ENCODE peak calls at places on chromosomes 13 and 19, in four cellular contexts. One of them, this sample, is unnamed.

GRCh38 chr19:5826531-5827341 is 12.8 kb downstream of the FUT6 start:
- DNase-seq in mucosa of descending colon: peak; percentile 85
- DNase-seq in cardiac muscle cell: peak; percentile 90
- DNase-seq in testis: peak; percentile 40
- DNase-seq in this sample: no peak

GRCh38 chr19:44726465-44726864 is 22.0 kb upstream of the BCL3 start:
- DNase-seq in mucosa of descending colon: no peak
- DNase-seq in testis: no peak
- DNase-seq in cardiac muscle cell: no peak
- DNase-seq in this sample: no peak

GRCh38 chr19:40862785-40863184 is 12.5 kb upstream of the CYP2A6 start:
- DNase-seq in cardiac muscle cell: no peak
- DNase-seq in mucosa of descending colon: no peak
- DNase-seq in testis: no peak
- DNase-seq in this sample: no peak

GRCh38 chr13:105518086-105518485 is 1017.4 kb downstream of the EFNB2 start:
- DNase-seq in cardiac muscle cell: no peak
- DNase-seq in mucosa of descending colon: no peak
- DNase-seq in testis: no peak
- DNase-seq in this sample: no peak

GRCh38 chr13:48580185-48580803 is 47.4 kb upstream of the RCBTB2 start:
- DNase-seq in cardiac muscle cell: peak; percentile 75
- DNase-seq in testis: peak; percentile 91
- DNase-seq in mucosa of descending colon: peak; percentile 97
- DNase-seq in this sample: peak; percentile 62

GRCh38 chr19:18469245-18470107 is 31.5 kb upstream of the ISYNA1 start:
- DNase-seq in cardiac muscle cell: peak; percentile 70
- DNase-seq in testis: peak; percentile 73
- DNase-seq in mucosa of descending colon: peak; percentile 82
- DNase-seq in this sample: peak; percentile 60

GRCh38 chr13:36530050-36530789 is 97.9 kb downstream of the CCNA1 start:
- DNase-seq in testis: peak; percentile 16
- DNase-seq in mucosa of descending colon: no peak
- DNase-seq in cardiac muscle cell: no peak
- DNase-seq in this sample: no peak

GRCh38 chr13:97275265-97275664 is 53.1 kb downstream of the MBNL2 start:
- DNase-seq in testis: no peak
- DNase-seq in mucosa of descending colon: no peak
- DNase-seq in cardiac muscle cell: no peak
- DNase-seq in this sample: no peak

GRCh38 chr19:15780595-15781418 is 6.7 kb upstream of the OR10H5 start:
- DNase-seq in testis: peak; percentile 38
- DNase-seq in mucosa of descending colon: peak; percentile 65
- DNase-seq in cardiac muscle cell: no peak
- DNase-seq in this sample: no peak

GRCh38 chr19:17829855-17830566 is 8.7 kb upstream of the INSL3 start:
- DNase-seq in testis: peak; percentile 61
- DNase-seq in mucosa of descending colon: peak; percentile 48
- DNase-seq in cardiac muscle cell: peak; percentile 69
- DNase-seq in this sample: no peak

GRCh38 chr13:47397739-47398138 is 500.9 kb upstream of the HTR2A start:
- DNase-seq in cardiac muscle cell: no peak
- DNase-seq in testis: no peak
- DNase-seq in mucosa of descending colon: no peak
- DNase-seq in this sample: no peak

GRCh38 chr19:17296278-17296677 is 6.9 kb downstream of the ABHD8 start:
- DNase-seq in cardiac muscle cell: no peak
- DNase-seq in mucosa of descending colon: no peak
- DNase-seq in testis: no peak
- DNase-seq in this sample: no peak

GRCh38 chr13:114096031-114096485 is 36.4 kb downstream of the RASA3 start:
- DNase-seq in cardiac muscle cell: no peak
- DNase-seq in mucosa of descending colon: no peak
- DNase-seq in testis: no peak
- DNase-seq in this sample: no peak

GRCh38 chr13:37349916-37350315 is 244.5 kb upstream of the CSNK1A1L start:
- DNase-seq in mucosa of descending colon: no peak
- DNase-seq in testis: no peak
- DNase-seq in cardiac muscle cell: no peak
- DNase-seq in this sample: no peak

GRCh38 chr19:1807695-1808394 is 4.2 kb downstream of the ATP8B3 start:
- DNase-seq in testis: no peak
- DNase-seq in mucosa of descending colon: no peak
- DNase-seq in cardiac muscle cell: no peak
- DNase-seq in this sample: no peak

GRCh38 chr19:2049741-2050348 is 1.2 kb downstream of the MKNK2 start:
- DNase-seq in testis: peak; percentile 67
- DNase-seq in mucosa of descending colon: peak; percentile 88
- DNase-seq in cardiac muscle cell: peak; percentile 54
- DNase-seq in this sample: peak; percentile 51

GRCh38 chr13:33828431-33829129 is 10.6 kb downstream of the RFC3 start:
- DNase-seq in mucosa of descending colon: no peak
- DNase-seq in cardiac muscle cell: no peak
- DNase-seq in testis: peak; percentile 49
- DNase-seq in this sample: no peak

GRCh38 chr19:612941-613340 is 20.4 kb downstream of the POLRMT start:
- DNase-seq in testis: no peak
- DNase-seq in mucosa of descending colon: no peak
- DNase-seq in cardiac muscle cell: no peak
- DNase-seq in this sample: no peak

GRCh38 chr19:610071-610800 is 20.6 kb downstream of the HCN2 start:
- DNase-seq in cardiac muscle cell: no peak
- DNase-seq in testis: peak; percentile 44
- DNase-seq in mucosa of descending colon: no peak
- DNase-seq in this sample: peak; percentile 53

GRCh38 chr19:611506-611869 is 21.8 kb downstream of the HCN2 start:
- DNase-seq in cardiac muscle cell: no peak
- DNase-seq in mucosa of descending colon: no peak
- DNase-seq in testis: no peak
- DNase-seq in this sample: no peak

GRCh38 chr19:609001-609340 is 19.3 kb downstream of the HCN2 start:
- DNase-seq in cardiac muscle cell: no peak
- DNase-seq in testis: no peak
- DNase-seq in mucosa of descending colon: peak; percentile 27
- DNase-seq in this sample: no peak

GRCh38 chr19:610801-611505 is 21.3 kb downstream of the HCN2 start:
- DNase-seq in mucosa of descending colon: peak; percentile 27
- DNase-seq in testis: peak; percentile 67
- DNase-seq in cardiac muscle cell: no peak
- DNase-seq in this sample: peak; percentile 70
- H3K4me3 ChIP-seq in mucosa of descending colon: no peak overlapping the region
- H3K4me3 ChIP-seq in testis: no peak overlapping the region
- H3K4me3 ChIP-seq in cardiac muscle cell: no peak overlapping the region
- H3K4me3 ChIP-seq in this sample: peak overlapping the region; percentile 83

GRCh38 chr19:10885241-10886169 is 14.2 kb downstream of the CARM1 start:
- DNase-seq in mucosa of descending colon: no peak
- DNase-seq in cardiac muscle cell: no peak
- DNase-seq in testis: no peak
- DNase-seq in this sample: no peak
- H3K4me1 ChIP-seq in mucosa of descending colon: peaks cover 2% of the 10 kb centered on the region
- H3K4me1 ChIP-seq in cardiac muscle cell: peaks cover 57% of the 10 kb centered on the region
- H3K4me1 ChIP-seq in testis: peaks cover 14% of the 10 kb centered on the region
- H3K4me1 ChIP-seq in this sample: no peaks in the 10 kb centered on the region

GRCh38 chr13:99967498-99967883 is 4.1 kb downstream of the ZIC5 start:
- DNase-seq in mucosa of descending colon: no peak
- DNase-seq in cardiac muscle cell: no peak
- DNase-seq in testis: no peak
- DNase-seq in this sample: no peak
- H3K4me3 ChIP-seq in mucosa of descending colon: no peak overlapping the region
- H3K4me3 ChIP-seq in cardiac muscle cell: peak overlapping the region; percentile 41
- H3K4me3 ChIP-seq in testis: no peak overlapping the region
- H3K4me3 ChIP-seq in this sample: no peak overlapping the region

DNA sequence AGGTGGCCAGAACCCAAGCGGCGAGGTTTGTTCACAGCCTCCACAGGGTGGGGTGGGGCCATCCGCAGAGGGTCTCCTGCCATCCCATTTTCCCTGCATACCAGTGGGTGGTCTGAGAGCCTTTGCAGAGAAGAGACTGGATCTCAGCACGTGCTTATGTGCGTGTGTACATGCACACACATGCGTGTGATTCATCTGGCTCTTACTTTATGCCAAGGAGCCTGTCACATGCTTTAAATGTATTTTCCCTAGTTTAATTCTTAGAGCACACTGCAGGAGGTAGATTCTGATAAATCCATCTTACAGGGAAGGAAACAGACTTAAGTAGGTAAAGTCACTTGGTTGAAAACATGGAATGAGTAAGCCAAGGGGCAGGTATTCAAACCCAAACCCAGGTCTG is 47.1 kb downstream of the CAPN12 start:
- DNase-seq in testis: no peak
- DNase-seq in mucosa of descending colon: no peak
- DNase-seq in cardiac muscle cell: no peak
- DNase-seq in this sample: no peak
- H3K4me1 ChIP-seq in testis: peaks cover 24% of the 10 kb centered on the region
- H3K4me1 ChIP-seq in mucosa of descending colon: peaks cover 79% of the 10 kb centered on the region
- H3K4me1 ChIP-seq in cardiac muscle cell: peaks cover 27% of the 10 kb centered on the region
- H3K4me1 ChIP-seq in this sample: peaks cover 39% of the 10 kb centered on the region

GRCh38 chr13:21219044-21219381 is 42.6 kb downstream of the MRPL57 start:
- DNase-seq in testis: no peak
- DNase-seq in cardiac muscle cell: no peak
- DNase-seq in mucosa of descending colon: no peak
- DNase-seq in this sample: no peak

GRCh38 chr13:21221268-21221667 is 44.8 kb downstream of the MRPL57 start:
- DNase-seq in mucosa of descending colon: no peak
- DNase-seq in testis: no peak
- DNase-seq in cardiac muscle cell: no peak
- DNase-seq in this sample: no peak

GRCh38 chr13:21216332-21216731 is 39.9 kb downstream of the MRPL57 start:
- DNase-seq in testis: no peak
- DNase-seq in mucosa of descending colon: no peak
- DNase-seq in cardiac muscle cell: no peak
- DNase-seq in this sample: no peak

DNA sequence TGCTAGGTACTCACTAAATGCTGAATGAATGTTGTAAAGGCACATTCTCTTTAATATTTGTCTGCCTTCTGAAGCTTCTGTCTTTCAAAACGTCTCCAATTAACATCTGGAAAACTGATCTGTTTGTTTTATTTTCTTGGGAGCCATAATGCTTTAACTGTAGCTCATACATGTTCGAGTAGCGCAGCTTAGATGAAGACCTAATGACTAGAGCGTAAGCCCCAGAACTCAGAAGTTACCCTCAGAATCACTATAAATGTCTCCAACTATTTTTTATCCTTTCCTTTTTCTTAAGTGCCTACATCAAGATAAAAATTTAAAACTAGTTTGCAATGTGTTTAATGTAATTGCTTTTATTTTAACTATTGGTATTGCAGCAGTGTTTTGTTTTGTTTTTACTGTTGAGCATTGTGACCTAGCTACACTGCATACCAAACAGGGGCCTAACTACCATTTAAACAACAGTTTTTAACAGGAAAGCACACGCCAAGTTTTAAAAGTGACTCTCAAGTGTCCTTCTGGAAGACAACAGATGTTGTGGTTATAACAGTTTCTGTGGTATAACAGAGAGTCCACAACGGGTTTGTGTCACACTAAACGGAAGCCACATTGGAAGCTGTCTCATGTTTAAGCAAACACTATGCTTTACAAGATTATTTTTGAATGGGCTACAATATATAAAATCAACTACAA is 42.0 kb downstream of the MRPL57 start:
- DNase-seq in cardiac muscle cell: no peak
- DNase-seq in testis: no peak
- DNase-seq in mucosa of descending colon: no peak
- DNase-seq in this sample: no peak
- H3K4me3 ChIP-seq in cardiac muscle cell: no peak overlapping the region
- H3K4me3 ChIP-seq in testis: no peak overlapping the region
- H3K4me3 ChIP-seq in mucosa of descending colon: no peak overlapping the region
- H3K4me3 ChIP-seq in this sample: no peak overlapping the region

GRCh38 chr13:40444241-40444640 is 222.2 kb downstream of the FOXO1 start:
- DNase-seq in cardiac muscle cell: no peak
- DNase-seq in testis: no peak
- DNase-seq in mucosa of descending colon: no peak
- DNase-seq in this sample: no peak
- H3K4me1 ChIP-seq in cardiac muscle cell: peaks cover 25% of the 10 kb centered on the region
- H3K4me1 ChIP-seq in testis: peaks cover 7% of the 10 kb centered on the region
- H3K4me1 ChIP-seq in mucosa of descending colon: peaks cover 4% of the 10 kb centered on the region
- H3K4me1 ChIP-seq in this sample: peaks cover 7% of the 10 kb centered on the region